ENCODE peak calls at places on chromosome 22, in five cellular contexts. One of them, this sample, is unnamed.
A peak's percentile ranks its signal among the peaks of the same experiment; 100 is the strongest.

GRCh38 chr22:27952779-27953178 is 33.7 kb upstream of the PITPNB start:
- DNase-seq in T-helper 2 cell: no peak
- DNase-seq in midbrain: no peak
- DNase-seq in stimulated activated CD4-positive, alpha-beta T cell treated with anti-CD3 and anti-CD28 coated beads, Interleukin-1b, Interleukin-23, amount 100 ng/mL, for 1 hour: no peak
- DNase-seq in EH: peak; percentile 23
- DNase-seq in this sample: no peak

GRCh38 chr22:16962501-16962900 is 45.5 kb downstream of the GAB4 start:
- DNase-seq in midbrain: no peak
- DNase-seq in EH: no peak
- DNase-seq in stimulated activated CD4-positive, alpha-beta T cell treated with anti-CD3 and anti-CD28 coated beads, Interleukin-1b, Interleukin-23, amount 100 ng/mL, for 1 hour: no peak
- DNase-seq in T-helper 2 cell: no peak
- DNase-seq in this sample: no peak

GRCh38 chr22:35085621-35086020 is 19.7 kb downstream of the ISX start:
- DNase-seq in midbrain: no peak
- DNase-seq in EH: no peak
- DNase-seq in T-helper 2 cell: no peak
- DNase-seq in stimulated activated CD4-positive, alpha-beta T cell treated with anti-CD3 and anti-CD28 coated beads, Interleukin-1b, Interleukin-23, amount 100 ng/mL, for 1 hour: no peak
- DNase-seq in this sample: peak; percentile 48

GRCh38 chr22:28072066-28072465 is 153.0 kb upstream of the PITPNB start:
- DNase-seq in T-helper 2 cell: no peak
- DNase-seq in EH: peak; percentile 23
- DNase-seq in stimulated activated CD4-positive, alpha-beta T cell treated with anti-CD3 and anti-CD28 coated beads, Interleukin-1b, Interleukin-23, amount 100 ng/mL, for 1 hour: no peak
- DNase-seq in midbrain: no peak
- DNase-seq in this sample: no peak

GRCh38 chr22:17817511-17818065 is 43.3 kb upstream of the BID start:
- DNase-seq in T-helper 2 cell: no peak
- DNase-seq in EH: no peak
- DNase-seq in stimulated activated CD4-positive, alpha-beta T cell treated with anti-CD3 and anti-CD28 coated beads, Interleukin-1b, Interleukin-23, amount 100 ng/mL, for 1 hour: no peak
- DNase-seq in midbrain: no peak
- DNase-seq in this sample: no peak

GRCh38 chr22:39311592-39312400 is 7.6 kb downstream of the RPL3 start:
- DNase-seq in midbrain: no peak
- DNase-seq in stimulated activated CD4-positive, alpha-beta T cell treated with anti-CD3 and anti-CD28 coated beads, Interleukin-1b, Interleukin-23, amount 100 ng/mL, for 1 hour: no peak
- DNase-seq in EH: no peak
- DNase-seq in T-helper 2 cell: no peak
- DNase-seq in this sample: peak; percentile 51

GRCh38 chr22:43441216-43441615 is 29.4 kb downstream of the MPPED1 start:
- DNase-seq in T-helper 2 cell: no peak
- DNase-seq in midbrain: no peak
- DNase-seq in EH: no peak
- DNase-seq in stimulated activated CD4-positive, alpha-beta T cell treated with anti-CD3 and anti-CD28 coated beads, Interleukin-1b, Interleukin-23, amount 100 ng/mL, for 1 hour: no peak
- DNase-seq in this sample: no peak

GRCh38 chr22:31623634-31624312 is 38.2 kb downstream of the PISD start:
- DNase-seq in stimulated activated CD4-positive, alpha-beta T cell treated with anti-CD3 and anti-CD28 coated beads, Interleukin-1b, Interleukin-23, amount 100 ng/mL, for 1 hour: no peak
- DNase-seq in T-helper 2 cell: no peak
- DNase-seq in EH: no peak
- DNase-seq in midbrain: no peak
- DNase-seq in this sample: no peak

GRCh38 chr22:20853236-20853660 is 5.4 kb downstream of the PI4KA start:
- DNase-seq in stimulated activated CD4-positive, alpha-beta T cell treated with anti-CD3 and anti-CD28 coated beads, Interleukin-1b, Interleukin-23, amount 100 ng/mL, for 1 hour: no peak
- DNase-seq in T-helper 2 cell: no peak
- DNase-seq in EH: no peak
- DNase-seq in midbrain: no peak
- DNase-seq in this sample: no peak

GRCh38 chr22:30426395-30427353 is 1.1 kb downstream of the MTFP1 start:
- DNase-seq in midbrain: peak; percentile 44
- DNase-seq in EH: peak; percentile 77
- DNase-seq in stimulated activated CD4-positive, alpha-beta T cell treated with anti-CD3 and anti-CD28 coated beads, Interleukin-1b, Interleukin-23, amount 100 ng/mL, for 1 hour: peak; percentile 80
- DNase-seq in T-helper 2 cell: peak; percentile 91
- DNase-seq in this sample: peak; percentile 88

GRCh38 chr22:21457023-21457787 is 10.0 kb upstream of the TMEM191C start:
- DNase-seq in EH: no peak
- DNase-seq in midbrain: no peak
- DNase-seq in stimulated activated CD4-positive, alpha-beta T cell treated with anti-CD3 and anti-CD28 coated beads, Interleukin-1b, Interleukin-23, amount 100 ng/mL, for 1 hour: no peak
- DNase-seq in T-helper 2 cell: no peak
- DNase-seq in this sample: peak; percentile 78

GRCh38 chr22:27851974-27852713 is 50.6 kb upstream of the MN1 start:
- DNase-seq in stimulated activated CD4-positive, alpha-beta T cell treated with anti-CD3 and anti-CD28 coated beads, Interleukin-1b, Interleukin-23, amount 100 ng/mL, for 1 hour: no peak
- DNase-seq in T-helper 2 cell: no peak
- DNase-seq in midbrain: no peak
- DNase-seq in EH: no peak
- DNase-seq in this sample: no peak

GRCh38 chr22:45344339-45344738 is 34.6 kb downstream of the FAM118A start:
- DNase-seq in T-helper 2 cell: no peak
- DNase-seq in EH: peak; percentile 8
- DNase-seq in stimulated activated CD4-positive, alpha-beta T cell treated with anti-CD3 and anti-CD28 coated beads, Interleukin-1b, Interleukin-23, amount 100 ng/mL, for 1 hour: no peak
- DNase-seq in midbrain: peak; percentile 11
- DNase-seq in this sample: no peak

This sample was measured in left lobe of liver.